ENCODE peak calls at places on chromosome 6, in five cellular contexts. N, O, T, K and X are unnamed samples.
A peak's percentile ranks its signal among the peaks of the same experiment; 100 is the strongest.

GRCh38 chr6:161444464-161444863 is 170.6 kb upstream of the AGPAT4 start:
- DNase-seq in K (no peak), T (no peak), N (peak; percentile 65), O (peak; percentile 82), X (peak; percentile 77)

GRCh38 chr6:159973951-159974350 is 5.1 kb downstream of the IGF2R start:
- DNase-seq in N (no peak), K (no peak), T (peak; percentile 23), O (no peak), X (no peak)

GRCh38 chr6:38137609-38138008 is 318.1 kb downstream of the ZFAND3 start:
- DNase-seq in N (no peak), K (no peak), O (no peak), T (no peak), X (no peak)

GRCh38 chr6:156419594-156419993 is 357.6 kb upstream of the ARID1B start:
- DNase-seq in T (no peak), O (no peak), K (no peak), N (no peak), X (no peak)

GRCh38 chr6:41733707-41734665 is 1.4 kb downstream of the TFEB start:
- DNase-seq in O (peak; percentile 94), N (peak; percentile 59), K (peak; percentile 77), T (peak; percentile 89), X (peak; percentile 58)

GRCh38 chr6:107917468-107918375 is 40.3 kb downstream of the SEC63 start:
- DNase-seq in K (no peak), N (no peak), T (peak; percentile 4), O (no peak), X (no peak)

GRCh38 chr6:147395158-147395557 is 113.3 kb upstream of the SAMD5 start:
- DNase-seq in O (no peak), T (no peak), N (no peak), K (no peak), X (no peak)

GRCh38 chr6:30641048-30641447 is 5.9 kb upstream of the C6orf136 start:
- DNase-seq in T (no peak), O (no peak), K (no peak), N (no peak), X (no peak)

GRCh38 chr6:86937219-86938079 is at the start of gene HTR1E:
- DNase-seq in O (no peak), K (peak; percentile 79), N (peak; percentile 64), T (peak; percentile 81), X (peak; percentile 68)

GRCh38 chr6:155381856-155382690 is 67.8 kb upstream of the TFB1M start:
- DNase-seq in K (no peak), N (no peak), O (no peak), T (no peak), X (no peak)

GRCh38 chr6:39543117-39543516 is 182.1 kb downstream of the KIF6 start:
- DNase-seq in O (peak; percentile 88), T (no peak), N (no peak), K (no peak), X (no peak)

GRCh38 chr6:36735110-36735971 is 37.7 kb downstream of the RAB44 start:
- DNase-seq in N (peak; percentile 36), O (peak; percentile 96), K (peak; percentile 72), T (peak; percentile 26), X (peak; percentile 84)

GRCh38 chr6:163369122-163369521 is 45.4 kb upstream of the QKI start:
- DNase-seq in T (no peak), K (no peak), N (no peak), O (no peak), X (no peak)

GRCh38 chr6:45044086-45044485 is 284.0 kb upstream of the RUNX2 start:
- DNase-seq in N (no peak), O (no peak), K (no peak), T (no peak), X (no peak)

GRCh38 chr6:156657311-156657710 is 119.9 kb upstream of the ARID1B start:
- DNase-seq in N (no peak), T (peak; percentile 46), O (no peak), K (no peak), X (no peak)

GRCh38 chr6:27392623-27393022 is 4.1 kb downstream of the ZNF391 start:
- DNase-seq in K (no peak), O (no peak), T (no peak), N (no peak), X (no peak)

GRCh38 chr6:130906736-130907381 is 79.7 kb downstream of the SMLR1 start:
- DNase-seq in K (no peak), T (no peak), O (no peak), N (no peak), X (no peak)

GRCh38 chr6:75124085-75124484 is 81.8 kb downstream of the COL12A1 start:
- DNase-seq in K (no peak), O (no peak), T (no peak), N (no peak), X (no peak)
- TF ChIP-seq CTCF in K (no peak), O (no peak), T (no peak), N (no peak), X (no peak)

GRCh38 chr6:35214869-35215664 is 1.3 kb downstream of the SCUBE3 start:
- DNase-seq in O (no peak), K (no peak), N (no peak), T (peak; percentile 64), X (no peak)
- H3K4me3 ChIP-seq in O (no peak overlapping the region), K (peak overlapping the region; percentile 59), N (no peak overlapping the region), T (peak overlapping the region; percentile 68), X (no peak overlapping the region)

DNA sequence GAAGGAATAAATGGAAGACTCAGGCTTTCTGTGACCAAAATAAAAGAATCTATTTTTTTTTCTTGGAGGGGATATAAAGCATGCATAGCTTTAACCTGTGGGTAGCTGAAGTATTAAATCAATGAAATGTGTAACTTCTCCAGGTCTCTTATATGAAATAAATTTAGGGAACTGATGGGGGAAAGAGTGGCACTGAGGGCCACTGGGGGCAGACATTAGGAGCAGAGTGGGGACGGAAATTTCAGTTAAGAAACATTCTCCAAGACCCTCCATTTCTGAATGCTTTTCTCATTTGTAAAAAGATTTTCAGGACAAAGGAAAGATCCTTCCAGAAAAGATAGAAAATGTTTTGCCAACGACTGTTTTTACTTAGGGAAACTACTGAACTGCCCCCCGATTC is 131.0 kb downstream of the GPX5 start:
- DNase-seq in T (no peak), O (no peak), N (no peak), K (no peak), X (no peak)
- TF ChIP-seq CTCF in T (no peak), O (no peak), N (no peak), K (no peak), X (no peak)

DNA sequence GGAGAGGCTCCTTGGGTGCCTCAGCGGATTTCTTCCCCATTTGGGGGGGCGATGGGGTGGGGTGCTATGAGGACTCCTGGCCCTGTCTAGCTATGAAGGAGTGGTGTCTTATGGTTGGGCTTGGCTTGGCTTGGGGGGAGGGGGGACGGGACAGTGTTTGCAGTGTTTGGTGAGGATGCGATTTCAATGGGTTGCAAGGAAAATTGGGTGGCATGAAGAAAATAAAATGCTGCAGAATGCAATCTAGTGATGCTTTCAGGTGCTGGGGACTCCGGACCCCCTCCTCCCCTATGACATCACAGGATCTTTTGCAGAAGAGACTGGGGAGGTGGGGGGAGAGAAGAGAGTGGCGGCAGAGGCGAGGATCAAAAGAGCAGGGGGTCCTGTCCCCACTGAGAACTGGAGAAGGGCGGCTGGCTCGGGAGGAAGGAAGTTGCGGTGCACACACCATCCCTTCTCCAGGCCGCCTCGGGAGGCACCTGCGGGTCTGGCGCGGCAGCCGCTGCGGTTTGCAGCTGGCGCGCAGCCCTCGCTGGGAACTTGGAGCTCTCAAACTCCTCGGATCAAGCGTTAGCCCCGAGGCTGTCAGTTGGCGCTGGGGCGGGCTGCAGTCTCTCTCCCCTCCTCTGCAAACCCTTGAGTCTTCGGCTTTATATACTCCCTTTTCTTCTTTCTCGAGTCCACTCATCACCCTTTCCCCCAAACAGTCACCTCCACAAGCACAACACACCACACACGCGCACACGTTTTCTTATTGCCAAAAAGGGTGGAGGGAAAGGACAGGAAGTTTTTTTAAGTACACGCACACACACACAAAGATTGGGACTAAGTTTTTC is 180.8 kb downstream of the TBXT start:
- DNase-seq in N (no peak), T (peak; percentile 50), O (no peak), K (no peak), X (no peak)
- H3K4me3 ChIP-seq in N (no peak overlapping the region), T (peak overlapping the region; percentile 49), O (no peak overlapping the region), K (peak overlapping the region; percentile 49), X (peak overlapping the region; percentile 8)